ENCODE peak calls at places on chromosome 7, in four cellular contexts. E is iris pigment epithelial cell, T is astrocyte of the spinal cord, S is heart left ventricle. R is an unnamed sample.

GRCh38 chr7:140684066-140684950 is 11.6 kb downstream of the ADCK2 start:
- DNase-seq in E (no peak), T (no peak), S (no peak), R (no peak)

GRCh38 chr7:85508642-85509429 is 322.0 kb upstream of the SEMA3D start:
- DNase-seq in E (peak; percentile 98), T (peak; percentile 64), S (no peak), R (peak; percentile 88)

GRCh38 chr7:96563409-96563808 is 146.2 kb downstream of the SEM1 start:
- DNase-seq in E (no peak), T (no peak), S (no peak), R (no peak)

GRCh38 chr7:46764100-46764941 is 817.6 kb downstream of the TNS3 start:
- DNase-seq in E (peak; percentile 95), T (peak; percentile 98), S (peak; percentile 72), R (peak; percentile 98)

GRCh38 chr7:123865517-123866117 is 20.6 kb downstream of the HYAL4 start:
- DNase-seq in E (peak; percentile 75), T (peak; percentile 76), S (peak; percentile 38), R (peak; percentile 72)

GRCh38 chr7:70189261-70189660 is 591.0 kb downstream of the AUTS2 start:
- DNase-seq in E (peak; percentile 10), T (no peak), S (no peak), R (peak; percentile 78)

GRCh38 chr7:93228302-93228701 is 2.0 kb upstream of the HEPACAM2 start:
- DNase-seq in E (peak; percentile 55), T (peak; percentile 63), S (no peak), R (peak; percentile 71)

GRCh38 chr7:129354428-129355157 is 79.6 kb upstream of the STRIP2 start:
- DNase-seq in E (no peak), T (no peak), S (no peak), R (no peak)

GRCh38 chr7:45973725-45974532 is 52.9 kb upstream of the IGFBP3 start:
- DNase-seq in E (peak; percentile 31), T (peak; percentile 32), S (no peak), R (no peak)

GRCh38 chr7:144842377-144842851 is 6.6 kb upstream of the TPK1 start:
- DNase-seq in E (peak; percentile 86), T (no peak), S (peak; percentile 45), R (no peak)

GRCh38 chr7:30911561-30911969 is at the start of gene AQP1:
- DNase-seq in E (no peak), T (peak; percentile 31), S (peak; percentile 87), R (no peak)

GRCh38 chr7:26864309-26865093 is at the start of gene SKAP2:
- DNase-seq in E (peak; percentile 98), T (peak; percentile 99), S (peak; percentile 95), R (peak; percentile 99)

GRCh38 chr7:127674361-127674760 is 22.4 kb downstream of the SND1 start:
- DNase-seq in E (no peak), T (no peak), S (no peak), R (peak; percentile 45)

GRCh38 chr7:151339651-151340377 is 1.8 kb upstream of the NUB1 start:
- DNase-seq in E (no peak), T (no peak), S (no peak), R (no peak)

GRCh38 chr7:100568936-100569844 is 4.5 kb downstream of the SAP25 start:
- DNase-seq in E (peak; percentile 56), T (peak; percentile 36), S (peak; percentile 45), R (peak; percentile 51)

GRCh38 chr7:91685544-91685943 is 195.0 kb downstream of the MTERF1 start:
- DNase-seq in E (peak; percentile 85), T (peak; percentile 8), S (no peak), R (peak; percentile 67)

GRCh38 chr7:100016209-100016901 is 959 bp downstream of the ZKSCAN1 start:
- DNase-seq in E (no peak), T (peak; percentile 30), S (no peak), R (peak; percentile 27)

GRCh38 chr7:157547102-157547501 is 210.3 kb downstream of the DNAJB6 start:
- DNase-seq in E (no peak), T (no peak), S (no peak), R (no peak)

GRCh38 chr7:94394058-94394398 is 667 bp upstream of the COL1A2 start:
- DNase-seq in E (peak; percentile 69), T (no peak), S (peak; percentile 22), R (peak; percentile 57)

GRCh38 chr7:125871431-125871830 is 941.8 kb upstream of the POT1 start:
- DNase-seq in E (no peak), T (no peak), S (no peak), R (no peak)

GRCh38 chr7:111992601-111993000 is 213.6 kb downstream of the DOCK4 start:
- DNase-seq in E (peak; percentile 23), T (peak; percentile 41), S (no peak), R (no peak)

GRCh38 chr7:141697211-141697871 is 4.6 kb downstream of the DENND11 start:
- DNase-seq in E (peak; percentile 72), T (peak; percentile 76), S (no peak), R (peak; percentile 63)

GRCh38 chr7:31890198-31890597 is 180.0 kb downstream of the PDE1C start:
- DNase-seq in E (no peak), T (no peak), S (no peak), R (no peak)

GRCh38 chr7:140390034-140390433 is 8.3 kb downstream of the SLC37A3 start:
- DNase-seq in E (no peak), T (no peak), S (no peak), R (no peak)